ENCODE peak calls at places on chromosomes 11 and 22, in nine cellular contexts. One of them, this sample, is unnamed.
A peak's percentile ranks its signal among the peaks of the same experiment; 100 is the strongest.

GRCh38 chr22:38412435-38413084 is 42.4 kb downstream of the KCNJ4 start:
- DNase-seq in stimulated activated CD8-positive, alpha-beta memory T cell treated with anti-CD3 and anti-CD28 coated beads, Interleukin-15, amount 100 ng/mL, for 4 hours: no peak
- DNase-seq in RWPE1: peak; percentile 17
- DNase-seq in DMS153: no peak
- DNase-seq in AG08395: peak; percentile 39
- DNase-seq in hypothalamus: no peak
- DNase-seq in Calu3: peak; percentile 46
- DNase-seq in SW 1271: no peak
- DNase-seq in GM04504: no peak
- DNase-seq in this sample: peak; percentile 83

GRCh38 chr11:33802414-33802950 is 28.2 kb upstream of the FBXO3 start:
- DNase-seq in stimulated activated CD8-positive, alpha-beta memory T cell treated with anti-CD3 and anti-CD28 coated beads, Interleukin-15, amount 100 ng/mL, for 4 hours: no peak
- DNase-seq in RWPE1: no peak
- DNase-seq in DMS153: peak; percentile 84
- DNase-seq in AG08395: peak; percentile 86
- DNase-seq in hypothalamus: no peak
- DNase-seq in Calu3: peak; percentile 47
- DNase-seq in SW 1271: no peak
- DNase-seq in GM04504: peak; percentile 71
- DNase-seq in this sample: no peak

GRCh38 chr11:68002943-68003845 is 703 bp downstream of the UNC93B1 start:
- DNase-seq in stimulated activated CD8-positive, alpha-beta memory T cell treated with anti-CD3 and anti-CD28 coated beads, Interleukin-15, amount 100 ng/mL, for 4 hours: peak; percentile 31
- DNase-seq in RWPE1: no peak
- DNase-seq in DMS153: no peak
- DNase-seq in AG08395: peak; percentile 36
- DNase-seq in hypothalamus: no peak
- DNase-seq in Calu3: peak; percentile 60
- DNase-seq in SW 1271: no peak
- DNase-seq in GM04504: no peak
- DNase-seq in this sample: peak; percentile 83

GRCh38 chr11:131977231-131977630 is 606.8 kb downstream of the NTM start:
- DNase-seq in stimulated activated CD8-positive, alpha-beta memory T cell treated with anti-CD3 and anti-CD28 coated beads, Interleukin-15, amount 100 ng/mL, for 4 hours: no peak
- DNase-seq in RWPE1: peak; percentile 62
- DNase-seq in DMS153: no peak
- DNase-seq in AG08395: peak; percentile 50
- DNase-seq in hypothalamus: peak; percentile 30
- DNase-seq in Calu3: no peak
- DNase-seq in SW 1271: no peak
- DNase-seq in GM04504: peak; percentile 27
- DNase-seq in this sample: no peak

GRCh38 chr11:86106916-86107315 is 38.0 kb upstream of the PICALM start:
- DNase-seq in stimulated activated CD8-positive, alpha-beta memory T cell treated with anti-CD3 and anti-CD28 coated beads, Interleukin-15, amount 100 ng/mL, for 4 hours: no peak
- DNase-seq in RWPE1: no peak
- DNase-seq in DMS153: no peak
- DNase-seq in AG08395: no peak
- DNase-seq in hypothalamus: no peak
- DNase-seq in Calu3: no peak
- DNase-seq in SW 1271: no peak
- DNase-seq in GM04504: no peak
- DNase-seq in this sample: no peak

GRCh38 chr22:30206964-30207363 is 39.6 kb downstream of the LIF start:
- DNase-seq in stimulated activated CD8-positive, alpha-beta memory T cell treated with anti-CD3 and anti-CD28 coated beads, Interleukin-15, amount 100 ng/mL, for 4 hours: no peak
- DNase-seq in RWPE1: peak; percentile 88
- DNase-seq in DMS153: no peak
- DNase-seq in AG08395: peak; percentile 93
- DNase-seq in hypothalamus: no peak
- DNase-seq in Calu3: peak; percentile 92
- DNase-seq in SW 1271: peak; percentile 82
- DNase-seq in GM04504: peak; percentile 86
- DNase-seq in this sample: no peak

GRCh38 chr11:76041208-76041607 is 165.1 kb downstream of the WNT11 start:
- DNase-seq in stimulated activated CD8-positive, alpha-beta memory T cell treated with anti-CD3 and anti-CD28 coated beads, Interleukin-15, amount 100 ng/mL, for 4 hours: no peak
- DNase-seq in RWPE1: no peak
- DNase-seq in DMS153: no peak
- DNase-seq in AG08395: no peak
- DNase-seq in hypothalamus: no peak
- DNase-seq in Calu3: no peak
- DNase-seq in SW 1271: no peak
- DNase-seq in GM04504: no peak
- DNase-seq in this sample: no peak

GRCh38 chr11:86388198-86388597 is 13.5 kb downstream of the CCDC81 start:
- DNase-seq in stimulated activated CD8-positive, alpha-beta memory T cell treated with anti-CD3 and anti-CD28 coated beads, Interleukin-15, amount 100 ng/mL, for 4 hours: no peak
- DNase-seq in RWPE1: no peak
- DNase-seq in DMS153: peak; percentile 9
- DNase-seq in AG08395: no peak
- DNase-seq in hypothalamus: no peak
- DNase-seq in Calu3: peak; percentile 11
- DNase-seq in SW 1271: no peak
- DNase-seq in GM04504: no peak
- DNase-seq in this sample: no peak

GRCh38 chr11:4455439-4455838 is 6.3 kb downstream of the OR52K2 start:
- DNase-seq in stimulated activated CD8-positive, alpha-beta memory T cell treated with anti-CD3 and anti-CD28 coated beads, Interleukin-15, amount 100 ng/mL, for 4 hours: no peak
- DNase-seq in RWPE1: no peak
- DNase-seq in DMS153: no peak
- DNase-seq in AG08395: no peak
- DNase-seq in hypothalamus: no peak
- DNase-seq in Calu3: no peak
- DNase-seq in SW 1271: no peak
- DNase-seq in GM04504: no peak
- DNase-seq in this sample: no peak

GRCh38 chr11:64321533-64321932 is 3.6 kb downstream of the PRDX5 start:
- DNase-seq in stimulated activated CD8-positive, alpha-beta memory T cell treated with anti-CD3 and anti-CD28 coated beads, Interleukin-15, amount 100 ng/mL, for 4 hours: no peak
- DNase-seq in RWPE1: peak; percentile 71
- DNase-seq in DMS153: no peak
- DNase-seq in AG08395: no peak
- DNase-seq in hypothalamus: no peak
- DNase-seq in Calu3: no peak
- DNase-seq in SW 1271: no peak
- DNase-seq in GM04504: no peak
- DNase-seq in this sample: no peak

GRCh38 chr11:134560066-134560465 is 148.0 kb upstream of the B3GAT1 start:
- DNase-seq in stimulated activated CD8-positive, alpha-beta memory T cell treated with anti-CD3 and anti-CD28 coated beads, Interleukin-15, amount 100 ng/mL, for 4 hours: no peak
- DNase-seq in RWPE1: no peak
- DNase-seq in DMS153: no peak
- DNase-seq in AG08395: no peak
- DNase-seq in hypothalamus: no peak
- DNase-seq in Calu3: no peak
- DNase-seq in SW 1271: no peak
- DNase-seq in GM04504: no peak
- DNase-seq in this sample: no peak

GRCh38 chr11:86740628-86741488 is 59.5 kb upstream of the PRSS23 start:
- DNase-seq in stimulated activated CD8-positive, alpha-beta memory T cell treated with anti-CD3 and anti-CD28 coated beads, Interleukin-15, amount 100 ng/mL, for 4 hours: no peak
- DNase-seq in RWPE1: peak; percentile 85
- DNase-seq in DMS153: peak; percentile 44
- DNase-seq in AG08395: peak; percentile 82
- DNase-seq in hypothalamus: no peak
- DNase-seq in Calu3: peak; percentile 48
- DNase-seq in SW 1271: peak; percentile 93
- DNase-seq in GM04504: peak; percentile 88
- DNase-seq in this sample: no peak

GRCh38 chr22:32920032-32920628 is 118.6 kb downstream of the TIMP3 start:
- DNase-seq in stimulated activated CD8-positive, alpha-beta memory T cell treated with anti-CD3 and anti-CD28 coated beads, Interleukin-15, amount 100 ng/mL, for 4 hours: no peak
- DNase-seq in RWPE1: no peak
- DNase-seq in DMS153: no peak
- DNase-seq in AG08395: peak; percentile 19
- DNase-seq in hypothalamus: no peak
- DNase-seq in Calu3: no peak
- DNase-seq in SW 1271: no peak
- DNase-seq in GM04504: peak; percentile 32
- DNase-seq in this sample: no peak

GRCh38 chr22:38756631-38757463 is 1.0 kb upstream of the SUN2 start:
- DNase-seq in stimulated activated CD8-positive, alpha-beta memory T cell treated with anti-CD3 and anti-CD28 coated beads, Interleukin-15, amount 100 ng/mL, for 4 hours: no peak
- DNase-seq in RWPE1: no peak
- DNase-seq in DMS153: no peak
- DNase-seq in AG08395: no peak
- DNase-seq in hypothalamus: no peak
- DNase-seq in Calu3: no peak
- DNase-seq in SW 1271: no peak
- DNase-seq in GM04504: no peak
- DNase-seq in this sample: no peak

GRCh38 chr11:118913411-118914125 is 12.2 kb downstream of the BCL9L start:
- DNase-seq in stimulated activated CD8-positive, alpha-beta memory T cell treated with anti-CD3 and anti-CD28 coated beads, Interleukin-15, amount 100 ng/mL, for 4 hours: no peak
- DNase-seq in RWPE1: no peak
- DNase-seq in DMS153: no peak
- DNase-seq in AG08395: no peak
- DNase-seq in hypothalamus: peak; percentile 54
- DNase-seq in Calu3: no peak
- DNase-seq in SW 1271: no peak
- DNase-seq in GM04504: no peak
- DNase-seq in this sample: no peak

GRCh38 chr11:71962428-71963038 is 33.7 kb downstream of the RNF121 start:
- DNase-seq in stimulated activated CD8-positive, alpha-beta memory T cell treated with anti-CD3 and anti-CD28 coated beads, Interleukin-15, amount 100 ng/mL, for 4 hours: no peak
- DNase-seq in RWPE1: no peak
- DNase-seq in DMS153: no peak
- DNase-seq in AG08395: no peak
- DNase-seq in hypothalamus: no peak
- DNase-seq in Calu3: no peak
- DNase-seq in SW 1271: no peak
- DNase-seq in GM04504: no peak
- DNase-seq in this sample: peak; percentile 37

GRCh38 chr11:12386309-12386708 is 8.9 kb downstream of the PARVA start:
- DNase-seq in stimulated activated CD8-positive, alpha-beta memory T cell treated with anti-CD3 and anti-CD28 coated beads, Interleukin-15, amount 100 ng/mL, for 4 hours: no peak
- DNase-seq in RWPE1: no peak
- DNase-seq in DMS153: no peak
- DNase-seq in AG08395: no peak
- DNase-seq in hypothalamus: no peak
- DNase-seq in Calu3: no peak
- DNase-seq in SW 1271: no peak
- DNase-seq in GM04504: no peak
- DNase-seq in this sample: no peak

GRCh38 chr11:115348404-115348803 is 155.8 kb downstream of the CADM1 start:
- DNase-seq in stimulated activated CD8-positive, alpha-beta memory T cell treated with anti-CD3 and anti-CD28 coated beads, Interleukin-15, amount 100 ng/mL, for 4 hours: no peak
- DNase-seq in RWPE1: no peak
- DNase-seq in DMS153: no peak
- DNase-seq in AG08395: no peak
- DNase-seq in hypothalamus: no peak
- DNase-seq in Calu3: no peak
- DNase-seq in SW 1271: no peak
- DNase-seq in GM04504: no peak
- DNase-seq in this sample: no peak

GRCh38 chr22:38314140-38314991 is 2.9 kb downstream of the CSNK1E start:
- DNase-seq in stimulated activated CD8-positive, alpha-beta memory T cell treated with anti-CD3 and anti-CD28 coated beads, Interleukin-15, amount 100 ng/mL, for 4 hours: no peak
- DNase-seq in RWPE1: no peak
- DNase-seq in DMS153: no peak
- DNase-seq in AG08395: no peak
- DNase-seq in hypothalamus: peak; percentile 59
- DNase-seq in Calu3: no peak
- DNase-seq in SW 1271: no peak
- DNase-seq in GM04504: no peak
- DNase-seq in this sample: no peak

GRCh38 chr11:131899954-131900580 is 529.7 kb downstream of the NTM start:
- DNase-seq in stimulated activated CD8-positive, alpha-beta memory T cell treated with anti-CD3 and anti-CD28 coated beads, Interleukin-15, amount 100 ng/mL, for 4 hours: no peak
- DNase-seq in RWPE1: no peak
- DNase-seq in DMS153: no peak
- DNase-seq in AG08395: no peak
- DNase-seq in hypothalamus: no peak
- DNase-seq in Calu3: no peak
- DNase-seq in SW 1271: no peak
- DNase-seq in GM04504: no peak
- DNase-seq in this sample: no peak

GRCh38 chr11:109994896-109995295 is 98.3 kb upstream of the ZC3H12C start:
- DNase-seq in stimulated activated CD8-positive, alpha-beta memory T cell treated with anti-CD3 and anti-CD28 coated beads, Interleukin-15, amount 100 ng/mL, for 4 hours: no peak
- DNase-seq in RWPE1: no peak
- DNase-seq in DMS153: no peak
- DNase-seq in AG08395: no peak
- DNase-seq in hypothalamus: no peak
- DNase-seq in Calu3: no peak
- DNase-seq in SW 1271: no peak
- DNase-seq in GM04504: no peak
- DNase-seq in this sample: no peak

GRCh38 chr22:49710746-49711145 is 116.9 kb downstream of the BRD1 start:
- DNase-seq in stimulated activated CD8-positive, alpha-beta memory T cell treated with anti-CD3 and anti-CD28 coated beads, Interleukin-15, amount 100 ng/mL, for 4 hours: no peak
- DNase-seq in RWPE1: no peak
- DNase-seq in DMS153: no peak
- DNase-seq in AG08395: no peak
- DNase-seq in hypothalamus: no peak
- DNase-seq in Calu3: no peak
- DNase-seq in SW 1271: no peak
- DNase-seq in GM04504: no peak
- DNase-seq in this sample: no peak

GRCh38 chr11:84906995-84907394 is 720.1 kb downstream of the DLG2 start:
- DNase-seq in stimulated activated CD8-positive, alpha-beta memory T cell treated with anti-CD3 and anti-CD28 coated beads, Interleukin-15, amount 100 ng/mL, for 4 hours: no peak
- DNase-seq in RWPE1: no peak
- DNase-seq in DMS153: no peak
- DNase-seq in AG08395: no peak
- DNase-seq in hypothalamus: no peak
- DNase-seq in Calu3: no peak
- DNase-seq in SW 1271: no peak
- DNase-seq in GM04504: peak; percentile 6
- DNase-seq in this sample: no peak

GRCh38 chr11:95084509-95084908 is 5.1 kb upstream of the ENDOD1 start:
- DNase-seq in stimulated activated CD8-positive, alpha-beta memory T cell treated with anti-CD3 and anti-CD28 coated beads, Interleukin-15, amount 100 ng/mL, for 4 hours: peak; percentile 35
- DNase-seq in RWPE1: peak; percentile 58
- DNase-seq in DMS153: no peak
- DNase-seq in AG08395: no peak
- DNase-seq in hypothalamus: no peak
- DNase-seq in Calu3: no peak
- DNase-seq in SW 1271: no peak
- DNase-seq in GM04504: no peak
- DNase-seq in this sample: peak; percentile 39

GRCh38 chr22:38180841-38181452 is 683 bp downstream of the PLA2G6 start:
- DNase-seq in stimulated activated CD8-positive, alpha-beta memory T cell treated with anti-CD3 and anti-CD28 coated beads, Interleukin-15, amount 100 ng/mL, for 4 hours: no peak
- DNase-seq in RWPE1: no peak
- DNase-seq in DMS153: no peak
- DNase-seq in AG08395: no peak
- DNase-seq in hypothalamus: peak; percentile 70
- DNase-seq in Calu3: peak; percentile 40
- DNase-seq in SW 1271: no peak
- DNase-seq in GM04504: no peak
- DNase-seq in this sample: peak; percentile 26

GRCh38 chr11:117873828-117874125 is 2.7 kb downstream of the FXYD6 start:
- DNase-seq in stimulated activated CD8-positive, alpha-beta memory T cell treated with anti-CD3 and anti-CD28 coated beads, Interleukin-15, amount 100 ng/mL, for 4 hours: no peak
- DNase-seq in RWPE1: no peak
- DNase-seq in DMS153: no peak
- DNase-seq in AG08395: no peak
- DNase-seq in hypothalamus: no peak
- DNase-seq in Calu3: no peak
- DNase-seq in SW 1271: no peak
- DNase-seq in GM04504: no peak
- DNase-seq in this sample: no peak

GRCh38 chr22:35684732-35685131 is 32.9 kb upstream of the APOL5 start:
- DNase-seq in stimulated activated CD8-positive, alpha-beta memory T cell treated with anti-CD3 and anti-CD28 coated beads, Interleukin-15, amount 100 ng/mL, for 4 hours: no peak
- DNase-seq in RWPE1: no peak
- DNase-seq in DMS153: no peak
- DNase-seq in AG08395: no peak
- DNase-seq in hypothalamus: no peak
- DNase-seq in Calu3: no peak
- DNase-seq in SW 1271: no peak
- DNase-seq in GM04504: no peak
- DNase-seq in this sample: no peak

GRCh38 chr22:27927608-27928007 is 8.6 kb upstream of the PITPNB start:
- DNase-seq in stimulated activated CD8-positive, alpha-beta memory T cell treated with anti-CD3 and anti-CD28 coated beads, Interleukin-15, amount 100 ng/mL, for 4 hours: no peak
- DNase-seq in RWPE1: no peak
- DNase-seq in DMS153: no peak
- DNase-seq in AG08395: no peak
- DNase-seq in hypothalamus: no peak
- DNase-seq in Calu3: no peak
- DNase-seq in SW 1271: no peak
- DNase-seq in GM04504: no peak
- DNase-seq in this sample: no peak

GRCh38 chr11:1919428-1920127 is at the start of gene TNNT3:
- DNase-seq in stimulated activated CD8-positive, alpha-beta memory T cell treated with anti-CD3 and anti-CD28 coated beads, Interleukin-15, amount 100 ng/mL, for 4 hours: no peak
- DNase-seq in RWPE1: no peak
- DNase-seq in DMS153: no peak
- DNase-seq in AG08395: no peak
- DNase-seq in hypothalamus: no peak
- DNase-seq in Calu3: no peak
- DNase-seq in SW 1271: no peak
- DNase-seq in GM04504: no peak
- DNase-seq in this sample: peak; percentile 45

This sample was measured in GM20000.